ENCODE peak calls at places on chromosomes 16 and 17, in six cellular contexts. V, H, U, C, F and L are unnamed samples. For H3K4me1, the result is how much of the 10 kb centered on the place peaks cover.

GRCh38 chr17:14289162-14289561 is 11.7 kb upstream of the HS3ST3B1 start:
- DNase-seq in V (no peak), H (no peak), U (no peak), C (no peak), F (no peak), L (no peak)

GRCh38 chr17:38861399-38861843 is 7.9 kb upstream of the RPL23 start:
- DNase-seq in V (no peak), H (no peak), U (no peak), C (no peak), F (no peak), L (no peak)

GRCh38 chr16:78775161-78775561 is 675.7 kb downstream of the WWOX start:
- DNase-seq in V (no peak), H (no peak), U (no peak), C (no peak), F (no peak), L (no peak)

GRCh38 chr16:57092786-57093301 is 461 bp downstream of the CPNE2 start:
- DNase-seq in V (peak), H (peak), U (peak), C (no peak), F (no peak), L (peak)

GRCh38 chr16:275786-276232 is at the start of gene RGS11:
- DNase-seq in V (no peak), H (peak), U (no peak), C (no peak), F (no peak), L (no peak)

GRCh38 chr17:73697872-73698271 is 53.6 kb upstream of the SDK2 start:
- DNase-seq in V (peak), H (no peak), U (no peak), C (no peak), F (no peak), L (no peak)

GRCh38 chr17:39239640-39240314 is 14.0 kb upstream of the STAC2 start:
- DNase-seq in V (peak), H (no peak), U (no peak), C (peak), F (no peak), L (peak)

GRCh38 chr17:73320601-73321264 is 8.9 kb upstream of the CDC42EP4 start:
- DNase-seq in V (no peak), H (no peak), U (no peak), C (no peak), F (no peak), L (no peak)

GRCh38 chr17:77323413-77324171 is 182.8 kb downstream of the SEC14L1 start:
- DNase-seq in V (no peak), H (peak), U (no peak), C (no peak), F (no peak), L (peak)

GRCh38 chr16:29308644-29309546 is 97.6 kb downstream of the NPIPB11 start:
- DNase-seq in V (no peak), H (peak), U (no peak), C (no peak), F (no peak), L (no peak)

GRCh38 chr17:68711858-68712257 is 110.7 kb upstream of the FAM20A start:
- DNase-seq in V (no peak), H (no peak), U (no peak), C (no peak), F (no peak), L (no peak)

GRCh38 chr17:70420876-70421445 is 251.6 kb downstream of the KCNJ2 start:
- DNase-seq in V (no peak), H (no peak), U (no peak), C (no peak), F (peak), L (no peak)

GRCh38 chr17:29086628-29087332 is 43.8 kb downstream of the PIPOX start:
- DNase-seq in V (no peak), H (no peak), U (no peak), C (no peak), F (no peak), L (no peak)

GRCh38 chr17:35476283-35476820 is 27.8 kb upstream of the SLFN13 start:
- DNase-seq in V (no peak), H (no peak), U (no peak), C (no peak), F (no peak), L (no peak)

GRCh38 chr16:3861808-3862451 is 18.6 kb downstream of the CREBBP start:
- DNase-seq in V (no peak), H (no peak), U (no peak), C (no peak), F (no peak), L (no peak)

GRCh38 chr17:2758870-2759269 is 9.4 kb upstream of the CCDC92B start:
- DNase-seq in V (no peak), H (no peak), U (no peak), C (no peak), F (no peak), L (no peak)

GRCh38 chr17:29124931-29125270 is 55.3 kb downstream of the MYO18A start:
- DNase-seq in V (peak), H (no peak), U (no peak), C (peak), F (peak), L (no peak)

GRCh38 chr17:40501499-40501911 is at the start of gene TNS4:
- DNase-seq in V (no peak), H (no peak), U (no peak), C (no peak), F (peak), L (no peak)

GRCh38 chr17:40023590-40024292 is 8.5 kb downstream of the CSF3 start:
- DNase-seq in V (peak), H (peak), U (no peak), C (peak), F (no peak), L (no peak)

GRCh38 chr16:67608367-67608766 is 36.6 kb upstream of the CARMIL2 start:
- DNase-seq in V (no peak), H (no peak), U (no peak), C (no peak), F (no peak), L (no peak)

GRCh38 chr16:56984639-56985038 is 4.7 kb upstream of the NLRC5 start:
- DNase-seq in V (no peak), H (peak), U (no peak), C (no peak), F (peak), L (peak)

GRCh38 chr16:53094013-53094630 is 39.3 kb downstream of the CHD9 start:
- DNase-seq in V (peak), H (peak), U (peak), C (peak), F (peak), L (peak)

GRCh38 chr17:59357929-59358328 is 26.5 kb downstream of the YPEL2 start:
- DNase-seq in V (no peak), H (no peak), U (no peak), C (no peak), F (peak), L (no peak)

GRCh38 chr16:743794-744500 is 3.1 kb upstream of the CIAO3 start:
- DNase-seq in V (no peak), H (no peak), U (no peak), C (no peak), F (peak), L (no peak)

GRCh38 chr17:32693135-32693897 is 183.6 kb downstream of the MYO1D start:
- DNase-seq in V (no peak), H (no peak), U (no peak), C (no peak), F (no peak), L (no peak)

GRCh38 chr16:3808308-3809063 is 72.0 kb downstream of the CREBBP start:
- DNase-seq in V (no peak), H (no peak), U (no peak), C (no peak), F (no peak), L (no peak)

GRCh38 chr17:18987862-18988545 is 16.6 kb downstream of the FAM83G start:
- DNase-seq in V (no peak), H (no peak), U (no peak), C (peak), F (no peak), L (no peak)

GRCh38 chr17:65181237-65182061 is 44.3 kb downstream of the RGS9 start:
- DNase-seq in V (no peak), H (no peak), U (no peak), C (no peak), F (no peak), L (no peak)

DNA sequence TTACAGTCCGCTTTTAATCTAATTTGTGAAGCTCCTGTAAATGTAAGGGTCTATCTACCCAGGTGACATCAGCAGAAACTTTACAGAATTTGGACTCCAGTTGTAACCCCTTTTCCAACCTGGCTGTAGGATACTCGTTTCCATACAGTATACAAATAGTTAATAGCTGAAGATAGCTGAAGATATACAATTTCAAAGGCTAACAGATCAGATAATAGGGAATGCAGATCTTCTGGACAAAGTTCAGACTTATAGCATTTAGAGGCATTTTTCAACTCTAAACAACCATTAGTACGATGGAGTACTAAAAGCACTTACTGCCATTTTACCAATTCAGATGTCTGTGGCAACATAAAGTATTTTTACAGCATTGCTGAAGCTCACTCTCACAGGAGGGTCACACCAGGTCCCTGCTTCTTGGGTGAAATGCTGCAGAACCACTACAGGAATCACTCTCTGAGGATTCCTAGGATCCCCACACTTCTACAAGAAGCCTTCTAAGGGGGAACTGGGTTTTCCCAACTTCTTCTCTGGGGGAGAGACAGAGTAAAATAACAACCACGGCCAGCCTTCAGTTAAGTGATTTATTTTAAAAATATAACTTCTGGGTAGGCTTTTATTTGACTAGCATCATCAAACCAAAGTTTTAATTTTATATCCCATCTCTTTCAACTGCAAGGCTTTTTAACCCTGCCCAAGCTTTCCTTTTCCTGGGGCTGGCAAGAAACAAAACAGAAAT is 2.9 kb downstream of the VEZF1 start:
- DNase-seq in V (no peak), H (no peak), U (no peak), C (no peak), F (no peak), L (no peak)
- H3K4me3 ChIP-seq in V (no peak), H (peak), U (peak), C (no peak), F (peak), L (no peak)

GRCh38 chr17:66312912-66313311 is 10.5 kb downstream of the PRKCA start:
- DNase-seq in V (no peak), H (no peak), U (no peak), C (no peak), F (no peak), L (no peak)
- H3K4me1 ChIP-seq in V (under half), H (under half), U (under half), C (under half), F (under half), L (under half)

DNA sequence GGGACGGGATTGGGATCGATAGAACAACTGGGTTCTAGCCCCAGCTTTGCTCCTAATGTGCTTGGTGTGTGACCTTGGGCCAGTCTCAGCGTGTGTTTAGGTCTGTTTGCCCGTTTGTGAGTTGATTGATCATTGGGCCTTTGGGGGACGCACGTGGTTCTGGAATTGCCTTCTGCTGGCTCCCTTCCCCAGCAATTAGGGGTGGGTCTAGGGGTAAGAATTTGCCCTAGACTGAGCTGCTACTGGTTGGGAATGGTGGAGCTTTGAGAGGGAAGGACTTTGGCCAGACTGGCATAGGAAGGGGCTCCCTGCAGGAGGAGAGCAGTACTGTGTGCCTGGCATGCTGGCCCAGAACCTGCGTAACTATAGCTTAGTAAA is 1.5 kb downstream of the SPNS2 start:
- DNase-seq in V (peak), H (no peak), U (no peak), C (no peak), F (no peak), L (no peak)
- H3K4me3 ChIP-seq in V (no peak), H (peak), U (peak), C (peak), F (peak), L (peak)

DNA sequence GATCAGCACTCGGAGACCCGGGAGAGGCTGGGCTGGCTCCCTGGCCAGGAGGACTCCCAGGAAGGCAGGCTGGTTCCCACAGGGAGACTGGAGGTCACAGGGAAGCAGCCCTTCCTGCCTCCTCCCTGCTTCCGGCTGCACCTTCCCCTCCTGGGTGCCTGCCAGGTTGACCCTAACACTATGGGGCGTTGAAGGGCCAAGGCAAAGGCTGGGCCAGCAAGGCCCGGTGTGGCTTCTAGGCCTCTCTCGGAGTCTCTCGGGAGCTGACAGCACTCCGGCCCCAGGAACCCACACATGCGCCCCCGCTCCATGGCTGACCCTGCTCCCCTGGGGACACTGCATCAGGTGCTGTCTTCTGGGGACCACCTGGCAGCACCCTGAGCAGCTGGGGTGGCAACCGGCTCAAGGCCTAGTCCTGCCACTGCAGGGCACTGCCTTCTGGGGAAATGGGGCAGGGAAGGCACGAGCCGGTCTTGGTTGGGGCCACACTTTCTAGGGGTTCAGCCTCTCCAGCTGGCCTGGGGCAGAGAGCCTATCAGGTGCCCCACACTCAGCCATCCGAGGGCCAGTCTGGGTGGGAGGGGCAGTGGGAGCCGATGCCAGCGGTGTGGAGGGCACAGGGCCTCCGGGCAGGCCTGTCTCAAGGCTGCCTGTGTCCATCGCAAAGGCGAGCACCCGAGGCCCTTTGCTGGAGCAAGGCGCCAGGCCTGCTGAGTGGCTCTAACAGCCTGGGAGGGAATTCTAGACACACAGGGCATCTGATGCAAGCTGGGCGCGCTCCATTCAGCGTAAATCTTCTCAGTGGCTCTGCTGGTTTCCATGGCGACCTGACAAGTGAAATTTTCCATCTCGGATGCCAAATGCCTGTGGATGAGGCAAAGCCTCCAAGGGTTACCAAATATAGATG is 5.6 kb upstream of the MTSS2 start:
- DNase-seq in V (peak), H (peak), U (peak), C (no peak), F (no peak), L (peak)
- H3K4me1 ChIP-seq in V (under half), H (under half), U (half or more), C (under half), F (half or more), L (half or more)

GRCh38 chr16:30910427-30911029 is 12.8 kb upstream of the FBXL19 start:
- DNase-seq in V (no peak), H (no peak), U (no peak), C (no peak), F (no peak), L (no peak)
- H3K4me3 ChIP-seq in V (no peak), H (no peak), U (no peak), C (no peak), F (no peak), L (no peak)

DNA sequence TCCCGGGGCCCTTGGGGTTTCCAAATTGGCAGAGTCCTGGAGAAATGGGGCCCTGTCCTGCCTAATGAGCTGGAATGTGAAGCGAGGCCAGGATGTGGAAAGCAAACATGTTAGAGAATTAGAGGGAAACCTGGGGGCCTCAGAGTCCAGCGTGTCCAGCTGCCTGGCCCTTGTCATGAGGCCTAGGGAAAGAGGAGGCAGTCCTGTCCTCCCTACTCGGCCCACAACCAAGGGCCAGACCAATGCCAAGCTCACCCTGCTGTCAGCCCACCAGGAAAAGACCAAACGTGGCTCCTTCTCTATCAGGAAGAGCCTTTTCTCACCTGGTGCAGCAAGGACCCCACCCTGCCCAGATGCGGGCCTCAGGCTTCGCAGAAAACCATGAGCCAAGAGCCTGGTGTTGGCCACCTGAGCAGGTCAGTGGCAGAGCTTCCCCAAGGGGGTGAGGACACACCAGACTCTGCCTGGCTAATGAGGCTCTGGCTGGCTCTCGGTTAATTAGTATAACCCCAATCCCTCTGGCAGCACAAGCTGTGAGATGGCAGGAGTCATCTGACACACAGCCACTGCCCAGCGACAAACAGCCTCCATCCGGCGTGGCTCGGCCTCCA is 10.1 kb downstream of the TEKT5 start:
- DNase-seq in V (no peak), H (no peak), U (no peak), C (no peak), F (no peak), L (no peak)
- H3K4me1 ChIP-seq in V (under half), H (under half), U (under half), C (under half), F (under half), L (under half)

GRCh38 chr17:42761638-42762037 is 611 bp downstream of the RAMP2 start:
- DNase-seq in V (no peak), H (no peak), U (no peak), C (no peak), F (no peak), L (no peak)
- H3K4me3 ChIP-seq in V (no peak), H (peak), U (peak), C (peak), F (no peak), L (peak)

GRCh38 chr17:80262775-80263244 is 2.2 kb downstream of the RNF213 start:
- DNase-seq in V (no peak), H (no peak), U (no peak), C (no peak), F (no peak), L (no peak)
- H3K4me1 ChIP-seq in V (under half), H (under half), U (under half), C (under half), F (under half), L (under half)